ENCODE peak calls at places on chromosomes 16 and 17, in four cellular contexts. Y is left cardiac atrium, H is uterus, P is Caco-2. S is an unnamed sample.

GRCh38 chr17:80970044-80970761 is 21.4 kb upstream of the CHMP6 start:
- DNase-seq in Y (no peak), H (peak), P (peak), S (peak)

GRCh38 chr17:6752068-6752909 is 3.6 kb upstream of the XAF1 start:
- DNase-seq in P (no peak), Y (peak), H (peak), S (peak)

GRCh38 chr17:9330140-9330902 is 245.3 kb downstream of the STX8 start:
- DNase-seq in Y (no peak), H (no peak), P (no peak), S (no peak)

GRCh38 chr17:19262650-19263620 is 25.8 kb downstream of the EPN2 start:
- DNase-seq in H (no peak), Y (peak), P (peak), S (no peak)

GRCh38 chr17:78226752-78227454 is 4.5 kb upstream of the TMEM235 start:
- DNase-seq in P (no peak), Y (no peak), H (no peak), S (no peak)

GRCh38 chr17:73952136-73952497 is 251.4 kb upstream of the RPL38 start:
- DNase-seq in H (no peak), Y (no peak), P (no peak), S (peak)

GRCh38 chr17:72976971-72977767 is 115.3 kb downstream of the SLC39A11 start:
- DNase-seq in Y (peak), P (no peak), H (peak), S (no peak)

GRCh38 chr16:2955779-2956565 is 8.1 kb upstream of the KREMEN2 start:
- DNase-seq in P (no peak), Y (no peak), H (no peak), S (no peak)

GRCh38 chr16:68563631-68564366 is 24.7 kb downstream of the ZFP90 start:
- DNase-seq in H (no peak), Y (no peak), P (no peak), S (no peak)

GRCh38 chr16:23124315-23124714 is 24.9 kb downstream of the USP31 start:
- DNase-seq in P (no peak), H (no peak), Y (no peak), S (no peak)

GRCh38 chr16:50902457-50902856 is 160.6 kb downstream of the CYLD start:
- DNase-seq in Y (no peak), H (no peak), P (no peak), S (no peak)

GRCh38 chr17:63442549-63443035 is 3.5 kb downstream of the CYB561 start:
- DNase-seq in Y (no peak), P (peak), H (no peak), S (no peak)

GRCh38 chr16:83578146-83578545 is 229.6 kb upstream of the HSBP1 start:
- DNase-seq in H (no peak), P (no peak), Y (no peak), S (no peak)

GRCh38 chr16:77422196-77422784 is 12.5 kb downstream of the ADAMTS18 start:
- DNase-seq in H (no peak), P (no peak), Y (no peak), S (no peak)

GRCh38 chr17:8072727-8073461 is 14.6 kb downstream of the ALOX12B start:
- DNase-seq in H (no peak), Y (peak), P (no peak), S (no peak)

GRCh38 chr17:21075739-21076085 is 32.9 kb upstream of the USP22 start:
- DNase-seq in Y (no peak), H (no peak), P (no peak), S (no peak)

GRCh38 chr16:24526701-24527470 is 12.5 kb upstream of the RBBP6 start:
- DNase-seq in Y (no peak), H (no peak), P (no peak), S (no peak)

GRCh38 chr17:4932756-4933155 is 679 bp downstream of the GP1BA start:
- DNase-seq in Y (no peak), P (no peak), H (no peak), S (no peak)

GRCh38 chr16:81668243-81669097 is 110.6 kb upstream of the PLCG2 start:
- DNase-seq in Y (no peak), H (no peak), P (no peak), S (no peak)

GRCh38 chr16:48421741-48422140 is 36.5 kb upstream of the SIAH1 start:
- DNase-seq in P (no peak), Y (no peak), H (no peak), S (no peak)

GRCh38 chr17:78416791-78417530 is 38.5 kb downstream of the PGS1 start:
- DNase-seq in Y (no peak), P (no peak), H (peak), S (no peak)

GRCh38 chr16:67147437-67148140 is 3.2 kb downstream of the B3GNT9 start:
- DNase-seq in Y (no peak), H (no peak), P (no peak), S (no peak)

S was measured in dorsolateral prefrontal cortex.